ENCODE peak calls at places on chromosomes 4 and X, in five cellular contexts. Y, E, W, U and T are unnamed samples.

GRCh38 chr4:188915175-188915574 is 775.9 kb downstream of the TRIML1 start:
- DNase-seq in U (no peak), Y (no peak), W (no peak), E (no peak), T (no peak)

GRCh38 chr4:59647500-59647899 is 1552.6 kb upstream of the ADGRL3 start:
- DNase-seq in U (no peak), E (no peak), Y (no peak), W (no peak), T (no peak)

GRCh38 chrX:125319646-125320521 is at the start of gene TEX13C:
- DNase-seq in E (no peak), Y (no peak), W (no peak), U (no peak), T (no peak)

GRCh38 chr4:84965558-84966381 is 720 bp downstream of the WDFY3 start:
- DNase-seq in U (peak), E (peak), W (peak), Y (peak), T (no peak)

GRCh38 chr4:114180481-114180880 is 201.0 kb upstream of the ARSJ start:
- DNase-seq in U (peak), E (peak), Y (peak), W (no peak), T (peak)

GRCh38 chr4:183906736-183907651 is 1.9 kb downstream of the STOX2 start:
- DNase-seq in U (peak), W (no peak), Y (no peak), E (peak), T (no peak)

GRCh38 chr4:76993787-76994641 is 44.5 kb downstream of the SEPTIN11 start:
- DNase-seq in E (peak), U (peak), Y (no peak), W (no peak), T (no peak)

GRCh38 chr4:127634181-127634580 is 1.4 kb downstream of the INTU start:
- DNase-seq in E (no peak), W (no peak), U (no peak), Y (no peak), T (no peak)

GRCh38 chrX:13808293-13808692 is 8.6 kb downstream of the GPM6B start:
- DNase-seq in W (no peak), Y (no peak), E (no peak), U (no peak), T (no peak)

GRCh38 chr4:96913437-96914075 is 1073.7 kb downstream of the PDHA2 start:
- DNase-seq in W (no peak), E (no peak), U (no peak), Y (no peak), T (no peak)

GRCh38 chr4:53914313-53915016 is 149.9 kb downstream of the CHIC2 start:
- DNase-seq in U (no peak), Y (peak), E (peak), W (no peak), T (no peak)

GRCh38 chrX:19678941-19679340 is 163.6 kb upstream of the MAP3K15 start:
- DNase-seq in E (no peak), Y (no peak), W (no peak), U (no peak), T (no peak)

GRCh38 chr4:181761130-181761529 is 482.1 kb upstream of the TENM3 start:
- DNase-seq in E (no peak), U (no peak), Y (no peak), W (no peak), T (peak)

GRCh38 chrX:40279091-40279430 is 181.3 kb upstream of the BCOR start:
- DNase-seq in E (no peak), W (no peak), Y (no peak), U (no peak), T (no peak)

GRCh38 chr4:42673084-42673429 is 16.2 kb upstream of the ATP8A1 start:
- DNase-seq in W (no peak), Y (no peak), U (peak), E (peak), T (no peak)

GRCh38 chrX:107902721-107903120 is 77.1 kb downstream of the MID2 start:
- DNase-seq in Y (no peak), U (no peak), E (no peak), W (no peak), T (no peak)

GRCh38 chr4:75940692-75941253 is at the start of gene NAAA:
- DNase-seq in E (peak), Y (peak), U (peak), W (peak), T (peak)

GRCh38 chr4:173346074-173346473 is 11.9 kb upstream of the HMGB2 start:
- DNase-seq in Y (no peak), E (no peak), W (no peak), U (no peak), T (no peak)

GRCh38 chrX:70172226-70172625 is 5.1 kb upstream of the DGAT2L6 start:
- DNase-seq in E (no peak), W (no peak), Y (no peak), U (no peak), T (no peak)

GRCh38 chr4:52588771-52589591 is 70.1 kb downstream of the USP46 start:
- DNase-seq in W (no peak), U (no peak), Y (no peak), E (peak), T (no peak)

GRCh38 chr4:183540498-183540953 is 35.7 kb downstream of the ING2 start:
- DNase-seq in W (no peak), Y (no peak), U (peak), E (no peak), T (no peak)

GRCh38 chrX:139106111-139106510 is 394.6 kb upstream of the FGF13 start:
- DNase-seq in E (no peak), U (no peak), W (no peak), Y (no peak), T (no peak)

GRCh38 chr4:183098080-183098722 is 856 bp upstream of the WWC2 start:
- DNase-seq in Y (peak), W (peak), U (peak), E (peak), T (peak)

GRCh38 chr4:6152879-6153705 is 47.3 kb downstream of the JAKMIP1 start:
- DNase-seq in E (no peak), Y (no peak), U (no peak), W (no peak), T (no peak)

GRCh38 chrX:133229361-133229760 is 11.2 kb upstream of the TFDP3 start:
- DNase-seq in E (no peak), Y (peak), W (no peak), U (no peak), T (no peak)

GRCh38 chr4:128583753-128584712 is 225.5 kb upstream of the JADE1 start:
- DNase-seq in E (no peak), Y (no peak), W (no peak), U (no peak), T (no peak)

GRCh38 chrX:103498786-103499185 is 20.5 kb downstream of the RAB40A start:
- DNase-seq in U (no peak), W (no peak), Y (no peak), E (no peak), T (no peak)

GRCh38 chrX:154121961-154122360 is 22.1 kb upstream of the OPN1LW start:
- DNase-seq in W (peak), Y (peak), U (no peak), E (no peak), T (no peak)

GRCh38 chr4:182175788-182176519 is 67.2 kb upstream of the TENM3 start:
- DNase-seq in E (no peak), U (no peak), Y (peak), W (no peak), T (no peak)

GRCh38 chrX:66872771-66873170 is 233.9 kb upstream of the EDA2R start:
- DNase-seq in U (no peak), Y (no peak), W (no peak), E (no peak), T (no peak)

GRCh38 chr4:47837582-47838294 is at the start of gene CORIN:
- DNase-seq in Y (no peak), W (no peak), E (peak), U (peak), T (no peak)

GRCh38 chr4:72286185-72286584 is 254.4 kb downstream of the NPFFR2 start:
- DNase-seq in E (no peak), W (no peak), Y (no peak), U (peak), T (peak)

GRCh38 chrX:22323541-22323940 is 50.8 kb downstream of the CBLL2 start:
- DNase-seq in Y (no peak), W (no peak), E (no peak), U (no peak), T (no peak)

GRCh38 chr4:93084599-93085305 is 743.8 kb upstream of the ATOH1 start:
- DNase-seq in E (no peak), U (no peak), Y (no peak), W (no peak), T (no peak)

GRCh38 chrX:18360867-18361266 is 6.4 kb upstream of the SCML2 start:
- DNase-seq in W (no peak), E (no peak), Y (no peak), U (no peak), T (no peak)

GRCh38 chr4:147975902-147976301 is 244.0 kb downstream of the ARHGAP10 start:
- DNase-seq in Y (no peak), E (no peak), W (no peak), U (no peak), T (no peak)

GRCh38 chr4:159227378-159227777 is 124.5 kb downstream of the RAPGEF2 start:
- DNase-seq in U (no peak), E (no peak), Y (no peak), W (no peak), T (no peak)